ENCODE peak calls at places on chromosomes 16 and 17, in four cellular contexts. N is body of pancreas, R is tibial nerve, L is fibroblast of the aortic adventitia. V is an unnamed sample.

GRCh38 chr16:83138976-83139690 is 512.4 kb downstream of the CDH13 start:
- DNase-seq in N (no peak), R (no peak), L (peak), V (no peak)

GRCh38 chr16:77211880-77212735 is 12.9 kb downstream of the SYCE1L start:
- DNase-seq in N (peak), R (no peak), L (no peak), V (no peak)

GRCh38 chr16:11636172-11636721 is 32.0 kb upstream of the SNN start:
- DNase-seq in N (peak), R (no peak), L (no peak), V (no peak)

GRCh38 chr16:85027968-85028637 is 508 bp downstream of the KIAA0513 start:
- DNase-seq in R (no peak), L (no peak), N (no peak), V (no peak)

GRCh38 chr17:44000141-44000860 is 4.1 kb upstream of the NAGS start:
- DNase-seq in R (no peak), N (no peak), L (no peak), V (no peak)

GRCh38 chr17:17089206-17089550 is 46.9 kb downstream of the MPRIP start:
- DNase-seq in L (no peak), R (no peak), N (no peak), V (no peak)

GRCh38 chr16:49754495-49755290 is 101.2 kb downstream of the ZNF423 start:
- DNase-seq in R (peak), L (peak), N (no peak), V (no peak)

GRCh38 chr17:20703781-20704180 is 124.3 kb downstream of the CDRT15L2 start:
- DNase-seq in L (no peak), R (no peak), N (no peak), V (no peak)

GRCh38 chr17:40071720-40072480 is 9.1 kb downstream of the THRA start:
- DNase-seq in L (peak), R (peak), N (peak), V (peak)

DNA sequence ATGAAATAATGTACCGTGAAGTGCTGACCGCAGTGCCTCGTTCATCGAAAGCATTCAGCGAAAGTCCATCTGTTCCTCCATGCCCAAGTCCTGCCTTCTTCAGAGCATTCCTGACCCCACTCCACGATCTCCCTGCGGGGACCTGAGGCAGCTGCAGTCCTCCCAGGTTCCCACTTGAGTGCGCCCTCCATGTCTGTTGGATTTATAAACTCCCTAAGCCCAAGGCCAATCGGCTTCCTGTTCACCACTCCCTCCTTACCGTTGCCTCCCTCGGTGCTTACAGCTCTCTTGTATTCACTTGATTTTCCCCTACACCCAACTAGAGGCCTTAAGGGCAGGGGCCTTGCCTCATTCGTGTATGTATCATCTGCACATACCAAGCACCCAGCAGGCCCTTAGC is 2.8 kb downstream of the RAD51D start:
- DNase-seq in R (no peak), N (no peak), L (no peak), V (no peak)
- H3K4me3 ChIP-seq in R (no peak), N (no peak), L (no peak), V (no peak)

DNA sequence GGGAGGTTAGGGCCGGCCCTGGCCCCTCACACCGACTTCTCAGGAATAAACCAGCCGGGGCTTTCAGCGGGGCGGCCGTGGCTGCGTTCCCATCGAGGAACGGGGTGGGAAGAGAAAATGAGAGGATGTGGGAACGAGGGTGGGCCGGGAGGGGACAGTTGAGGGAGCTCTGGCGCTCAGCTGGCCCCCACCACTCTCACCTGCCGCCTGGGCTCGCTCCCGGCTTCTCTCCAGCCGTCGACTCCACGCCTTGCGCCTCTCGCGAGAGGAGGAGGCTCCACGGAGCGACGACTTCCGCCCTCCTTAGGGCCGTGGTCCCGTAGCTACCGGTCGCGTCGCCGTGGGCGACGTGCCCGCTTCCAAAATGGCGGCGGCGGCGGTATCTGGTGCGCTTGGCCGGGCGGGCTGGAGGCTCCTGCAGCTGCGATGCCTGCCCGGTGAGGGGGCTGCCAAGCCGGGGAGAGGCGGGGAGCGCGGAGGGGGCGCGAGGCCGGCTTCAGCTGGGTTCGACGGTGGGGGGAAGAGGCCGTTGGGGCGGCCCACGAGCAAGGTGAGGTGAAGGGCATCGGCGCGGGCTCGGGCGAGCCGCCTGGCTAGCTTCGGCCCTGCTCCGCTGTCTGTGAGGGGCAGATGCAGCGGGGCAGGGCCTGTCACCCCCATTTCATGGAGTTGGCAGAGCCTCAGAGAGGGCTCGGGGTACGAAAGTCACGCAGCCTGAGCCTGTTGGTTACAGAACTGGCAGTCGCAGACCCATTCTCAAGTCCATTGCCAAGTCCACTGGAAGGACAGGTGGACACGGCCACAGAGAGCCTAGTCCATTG is at the start of the genes CIAPIN1 and COQ9:
- DNase-seq in N (peak), R (peak), L (peak), V (peak)
- H3K4me3 ChIP-seq in N (peak), R (peak), L (peak), V (peak)

DNA sequence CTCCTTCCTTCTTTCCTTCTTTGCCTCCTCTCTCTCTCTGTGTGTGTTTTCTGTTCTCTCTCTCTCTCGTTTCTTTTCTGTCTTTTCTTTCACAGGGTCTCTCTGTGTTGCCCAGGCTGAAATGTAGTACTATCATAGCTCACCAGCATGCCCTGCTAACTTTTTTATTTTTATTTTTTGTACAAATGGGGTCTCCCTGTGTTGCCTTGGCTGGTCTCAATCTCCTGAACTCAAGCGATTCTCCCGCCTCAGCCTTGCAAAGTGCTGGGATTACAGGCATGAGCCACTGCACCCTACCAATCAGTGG is 1.5 kb downstream of the SLC5A11 start:
- DNase-seq in R (no peak), N (no peak), L (no peak), V (no peak)
- H3K4me3 ChIP-seq in R (no peak), N (no peak), L (no peak), V (no peak)

GRCh38 chr16:55492756-55493380 is 13.9 kb downstream of the MMP2 start:
- DNase-seq in L (no peak), R (peak), N (no peak), V (no peak)
- H3K4me3 ChIP-seq in L (no peak), R (no peak), N (no peak), V (no peak)

GRCh38 chr16:87684106-87684677 is 81.6 kb downstream of the KLHDC4 start:
- DNase-seq in R (no peak), L (no peak), N (peak), V (no peak)

GRCh38 chr16:87685405-87685755 is 80.4 kb downstream of the KLHDC4 start:
- DNase-seq in N (no peak), L (no peak), R (no peak), V (no peak)

GRCh38 chr16:87684711-87685404 is 80.9 kb downstream of the KLHDC4 start:
- DNase-seq in L (no peak), R (no peak), N (no peak), V (no peak)

GRCh38 chr16:87686697-87687570 is 78.9 kb downstream of the KLHDC4 start:
- DNase-seq in R (no peak), N (no peak), L (peak), V (no peak)

GRCh38 chr16:87685766-87686165 is 80.0 kb downstream of the KLHDC4 start:
- DNase-seq in R (no peak), L (no peak), N (no peak), V (no peak)
- H3K4me3 ChIP-seq in R (no peak), L (no peak), N (no peak), V (no peak)

DNA sequence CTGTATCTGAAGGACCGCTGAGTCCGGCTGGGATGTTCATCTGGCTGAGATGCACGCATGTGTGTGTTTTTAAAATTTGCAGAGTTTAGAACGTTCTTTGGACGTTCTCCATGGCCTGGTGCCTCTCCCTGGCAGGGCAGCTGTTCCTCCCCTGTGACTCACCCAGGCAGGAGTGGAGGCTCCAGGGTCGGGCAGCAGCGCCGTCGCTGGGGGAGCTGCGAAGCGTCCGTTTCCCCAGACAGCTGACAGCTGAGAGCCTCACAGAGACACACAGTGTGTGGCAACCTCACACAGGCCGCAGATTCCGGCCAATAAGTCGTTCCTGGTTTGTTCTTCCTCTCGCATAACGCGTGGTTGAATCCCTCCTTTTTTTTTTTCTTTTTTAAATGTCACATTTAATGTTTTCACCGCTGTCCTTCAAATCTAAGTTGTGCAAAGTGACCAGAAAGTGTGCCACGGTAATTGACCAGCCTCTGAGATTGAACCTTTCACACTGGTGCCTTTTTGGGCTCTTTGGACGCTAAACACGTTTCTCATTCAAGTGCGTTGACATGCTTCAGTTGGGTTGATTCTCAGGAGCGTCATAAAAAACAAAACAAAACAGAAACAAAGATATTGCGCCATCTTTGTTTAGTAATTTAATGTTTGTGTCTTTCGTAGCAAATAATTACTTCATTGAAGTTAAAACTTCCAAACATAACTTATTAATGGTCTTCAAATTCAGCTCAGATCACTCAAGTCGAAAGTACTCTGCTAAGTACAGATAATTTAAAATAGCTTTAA is 80.4 kb downstream of the OR1D5 start:
- DNase-seq in N (peak), R (no peak), L (peak), V (peak)
- H3K4me3 ChIP-seq in N (no peak), R (no peak), L (no peak), V (no peak)

DNA sequence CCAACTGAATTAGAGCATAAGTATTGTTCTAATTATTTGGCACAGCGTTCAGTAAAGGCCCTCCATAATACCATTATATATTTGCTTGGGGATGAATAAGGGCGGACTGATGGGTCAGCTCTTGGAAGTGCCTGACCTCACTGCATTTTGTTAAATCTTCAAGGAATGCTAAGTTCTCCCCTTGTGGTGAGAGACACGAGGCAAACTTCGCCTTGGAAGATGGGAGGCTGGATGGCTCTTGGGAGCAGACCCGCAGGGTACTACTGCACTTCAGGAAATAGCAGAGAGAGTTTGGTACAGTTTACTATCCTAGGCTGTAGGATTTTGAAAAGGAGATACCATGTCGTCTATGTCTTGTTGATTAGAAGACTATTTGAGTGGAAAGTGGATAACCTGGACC is 87.0 kb upstream of the RPRML start:
- DNase-seq in L (no peak), R (no peak), N (no peak), V (no peak)
- H3K4me3 ChIP-seq in L (no peak), R (no peak), N (no peak), V (no peak)

DNA sequence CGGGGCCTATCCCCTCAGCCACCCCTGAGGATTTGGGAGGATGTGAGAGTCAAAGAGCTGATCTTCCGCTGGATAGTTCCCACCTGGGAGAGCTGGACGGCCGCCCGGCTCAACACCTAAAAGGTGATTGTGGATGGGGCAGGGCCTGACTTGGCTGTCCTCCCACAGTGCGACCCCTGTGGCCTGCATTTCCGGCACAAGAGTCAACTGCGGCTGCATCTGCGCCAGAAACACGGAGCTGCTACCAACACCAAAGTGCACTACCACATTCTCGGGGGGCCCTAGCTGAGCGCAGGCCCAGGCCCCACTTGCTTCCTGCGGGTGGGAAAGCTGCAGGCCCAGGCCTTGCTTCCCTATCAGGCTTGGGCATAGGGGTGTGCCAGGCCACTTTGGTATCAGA is 4.5 kb downstream of the BCL6B start:
- DNase-seq in N (no peak), R (no peak), L (no peak), V (no peak)
- H3K4me3 ChIP-seq in N (no peak), R (no peak), L (no peak), V (no peak)

V was measured in coronary artery.